ENCODE peak calls at places on chromosomes 16 and 17, in nine cellular contexts. One of them, this sample, is unnamed.

GRCh38 chr16:9709221-9709620 is 473.0 kb downstream of the GRIN2A start:
- DNase-seq in foreskin fibroblast: no peak
- DNase-seq in fibroblast of the aortic adventitia: no peak
- DNase-seq in activated B cell treated with CpG ODN at 0.5 μM for 24 hours: no peak
- DNase-seq in AG04449: no peak
- DNase-seq in dorsolateral prefrontal cortex: no peak
- DNase-seq in Caco-2: no peak
- DNase-seq in thoracic aorta: no peak
- DNase-seq in tibial artery: no peak
- DNase-seq in this sample: no peak

GRCh38 chr16:58755989-58756649 is 22.0 kb upstream of the GOT2 start:
- DNase-seq in foreskin fibroblast: peak; percentile 79
- DNase-seq in thoracic aorta: peak; percentile 19
- DNase-seq in AG04449: no peak
- DNase-seq in fibroblast of the aortic adventitia: peak; percentile 77
- DNase-seq in Caco-2: peak; percentile 81
- DNase-seq in dorsolateral prefrontal cortex: peak; percentile 80
- DNase-seq in tibial artery: peak; percentile 74
- DNase-seq in activated B cell treated with CpG ODN at 0.5 μM for 24 hours: peak; percentile 52
- DNase-seq in this sample: peak; percentile 44

GRCh38 chr17:81516439-81516838 is 3.8 kb upstream of the ACTG1 start:
- DNase-seq in tibial artery: no peak
- DNase-seq in foreskin fibroblast: no peak
- DNase-seq in Caco-2: no peak
- DNase-seq in AG04449: no peak
- DNase-seq in fibroblast of the aortic adventitia: no peak
- DNase-seq in thoracic aorta: no peak
- DNase-seq in dorsolateral prefrontal cortex: no peak
- DNase-seq in activated B cell treated with CpG ODN at 0.5 μM for 24 hours: no peak
- DNase-seq in this sample: no peak

GRCh38 chr17:17666111-17666714 is 15.0 kb upstream of the RAI1 start:
- DNase-seq in tibial artery: no peak
- DNase-seq in activated B cell treated with CpG ODN at 0.5 μM for 24 hours: no peak
- DNase-seq in thoracic aorta: no peak
- DNase-seq in AG04449: peak; percentile 29
- DNase-seq in Caco-2: no peak
- DNase-seq in fibroblast of the aortic adventitia: peak; percentile 62
- DNase-seq in foreskin fibroblast: peak; percentile 88
- DNase-seq in dorsolateral prefrontal cortex: no peak
- DNase-seq in this sample: no peak

GRCh38 chr17:65936013-65936412 is 255.9 kb downstream of the CEP112 start:
- DNase-seq in tibial artery: no peak
- DNase-seq in Caco-2: no peak
- DNase-seq in foreskin fibroblast: peak; percentile 63
- DNase-seq in dorsolateral prefrontal cortex: no peak
- DNase-seq in activated B cell treated with CpG ODN at 0.5 μM for 24 hours: no peak
- DNase-seq in AG04449: peak; percentile 9
- DNase-seq in thoracic aorta: no peak
- DNase-seq in fibroblast of the aortic adventitia: no peak
- DNase-seq in this sample: no peak

GRCh38 chr17:57035971-57036481 is 49.0 kb upstream of the AKAP1 start:
- DNase-seq in tibial artery: no peak
- DNase-seq in thoracic aorta: no peak
- DNase-seq in AG04449: no peak
- DNase-seq in activated B cell treated with CpG ODN at 0.5 μM for 24 hours: no peak
- DNase-seq in Caco-2: no peak
- DNase-seq in dorsolateral prefrontal cortex: no peak
- DNase-seq in foreskin fibroblast: no peak
- DNase-seq in fibroblast of the aortic adventitia: no peak
- DNase-seq in this sample: no peak

GRCh38 chr17:19327039-19327776 is 35.3 kb downstream of the B9D1 start:
- DNase-seq in tibial artery: peak; percentile 43
- DNase-seq in dorsolateral prefrontal cortex: no peak
- DNase-seq in thoracic aorta: no peak
- DNase-seq in AG04449: peak; percentile 37
- DNase-seq in Caco-2: no peak
- DNase-seq in fibroblast of the aortic adventitia: peak; percentile 86
- DNase-seq in foreskin fibroblast: peak; percentile 81
- DNase-seq in activated B cell treated with CpG ODN at 0.5 μM for 24 hours: no peak
- DNase-seq in this sample: no peak

GRCh38 chr16:69830534-69831211 is 68.5 kb downstream of the WWP2 start:
- DNase-seq in tibial artery: no peak
- DNase-seq in activated B cell treated with CpG ODN at 0.5 μM for 24 hours: no peak
- DNase-seq in Caco-2: peak; percentile 63
- DNase-seq in dorsolateral prefrontal cortex: no peak
- DNase-seq in fibroblast of the aortic adventitia: no peak
- DNase-seq in AG04449: no peak
- DNase-seq in foreskin fibroblast: peak; percentile 11
- DNase-seq in thoracic aorta: no peak
- DNase-seq in this sample: no peak

GRCh38 chr17:48100591-48101011 is 677 bp downstream of the CBX1 start:
- DNase-seq in tibial artery: peak; percentile 76
- DNase-seq in fibroblast of the aortic adventitia: peak; percentile 61
- DNase-seq in Caco-2: peak; percentile 91
- DNase-seq in dorsolateral prefrontal cortex: peak; percentile 45
- DNase-seq in AG04449: no peak
- DNase-seq in thoracic aorta: no peak
- DNase-seq in activated B cell treated with CpG ODN at 0.5 μM for 24 hours: no peak
- DNase-seq in foreskin fibroblast: peak; percentile 80
- DNase-seq in this sample: no peak

GRCh38 chr17:78541488-78542237 is 35.5 kb downstream of the DNAH17 start:
- DNase-seq in foreskin fibroblast: no peak
- DNase-seq in fibroblast of the aortic adventitia: no peak
- DNase-seq in AG04449: no peak
- DNase-seq in Caco-2: no peak
- DNase-seq in tibial artery: no peak
- DNase-seq in thoracic aorta: no peak
- DNase-seq in activated B cell treated with CpG ODN at 0.5 μM for 24 hours: no peak
- DNase-seq in dorsolateral prefrontal cortex: no peak
- DNase-seq in this sample: no peak

GRCh38 chr17:45923511-45924268 is 29.3 kb downstream of the MAPT start:
- DNase-seq in thoracic aorta: no peak
- DNase-seq in dorsolateral prefrontal cortex: no peak
- DNase-seq in Caco-2: no peak
- DNase-seq in AG04449: no peak
- DNase-seq in fibroblast of the aortic adventitia: peak; percentile 38
- DNase-seq in tibial artery: no peak
- DNase-seq in foreskin fibroblast: peak; percentile 65
- DNase-seq in activated B cell treated with CpG ODN at 0.5 μM for 24 hours: no peak
- DNase-seq in this sample: no peak

GRCh38 chr17:50258647-50259483 is 15.4 kb upstream of the TMEM92 start:
- DNase-seq in activated B cell treated with CpG ODN at 0.5 μM for 24 hours: no peak
- DNase-seq in fibroblast of the aortic adventitia: peak; percentile 74
- DNase-seq in dorsolateral prefrontal cortex: no peak
- DNase-seq in AG04449: no peak
- DNase-seq in foreskin fibroblast: peak; percentile 88
- DNase-seq in thoracic aorta: no peak
- DNase-seq in Caco-2: peak; percentile 38
- DNase-seq in tibial artery: peak; percentile 68
- DNase-seq in this sample: no peak

GRCh38 chr16:31700200-31700529 is 172.5 kb downstream of the AHSP start:
- DNase-seq in activated B cell treated with CpG ODN at 0.5 μM for 24 hours: no peak
- DNase-seq in thoracic aorta: no peak
- DNase-seq in tibial artery: no peak
- DNase-seq in foreskin fibroblast: no peak
- DNase-seq in dorsolateral prefrontal cortex: no peak
- DNase-seq in Caco-2: no peak
- DNase-seq in fibroblast of the aortic adventitia: no peak
- DNase-seq in AG04449: no peak
- DNase-seq in this sample: peak; percentile 62

GRCh38 chr16:13923703-13924298 is 3.8 kb downstream of the ERCC4 start:
- DNase-seq in fibroblast of the aortic adventitia: peak; percentile 83
- DNase-seq in tibial artery: no peak
- DNase-seq in activated B cell treated with CpG ODN at 0.5 μM for 24 hours: no peak
- DNase-seq in dorsolateral prefrontal cortex: no peak
- DNase-seq in AG04449: no peak
- DNase-seq in thoracic aorta: no peak
- DNase-seq in Caco-2: no peak
- DNase-seq in foreskin fibroblast: peak; percentile 67
- DNase-seq in this sample: no peak

GRCh38 chr16:11613381-11614303 is 26.9 kb upstream of the LITAF start:
- DNase-seq in thoracic aorta: no peak
- DNase-seq in fibroblast of the aortic adventitia: no peak
- DNase-seq in tibial artery: peak; percentile 84
- DNase-seq in dorsolateral prefrontal cortex: no peak
- DNase-seq in Caco-2: no peak
- DNase-seq in activated B cell treated with CpG ODN at 0.5 μM for 24 hours: no peak
- DNase-seq in foreskin fibroblast: no peak
- DNase-seq in AG04449: no peak
- DNase-seq in this sample: peak; percentile 36

GRCh38 chr17:37259030-37259735 is 116.6 kb upstream of the C17orf78 start:
- DNase-seq in fibroblast of the aortic adventitia: peak; percentile 42
- DNase-seq in tibial artery: no peak
- DNase-seq in foreskin fibroblast: peak; percentile 36
- DNase-seq in AG04449: no peak
- DNase-seq in Caco-2: no peak
- DNase-seq in activated B cell treated with CpG ODN at 0.5 μM for 24 hours: no peak
- DNase-seq in thoracic aorta: no peak
- DNase-seq in dorsolateral prefrontal cortex: no peak
- DNase-seq in this sample: no peak

GRCh38 chr16:72996291-72997062 is 51.5 kb downstream of the ZFHX3 start:
- DNase-seq in dorsolateral prefrontal cortex: no peak
- DNase-seq in AG04449: no peak
- DNase-seq in tibial artery: peak; percentile 56
- DNase-seq in fibroblast of the aortic adventitia: no peak
- DNase-seq in activated B cell treated with CpG ODN at 0.5 μM for 24 hours: no peak
- DNase-seq in thoracic aorta: no peak
- DNase-seq in Caco-2: peak; percentile 93
- DNase-seq in foreskin fibroblast: no peak
- DNase-seq in this sample: no peak

GRCh38 chr17:28878158-28878910 is 19.2 kb downstream of the FLOT2 start:
- DNase-seq in tibial artery: no peak
- DNase-seq in dorsolateral prefrontal cortex: no peak
- DNase-seq in AG04449: no peak
- DNase-seq in fibroblast of the aortic adventitia: no peak
- DNase-seq in Caco-2: no peak
- DNase-seq in thoracic aorta: no peak
- DNase-seq in activated B cell treated with CpG ODN at 0.5 μM for 24 hours: no peak
- DNase-seq in foreskin fibroblast: peak; percentile 45
- DNase-seq in this sample: no peak

GRCh38 chr16:56993204-56993603 is 3.8 kb downstream of the NLRC5 start:
- DNase-seq in activated B cell treated with CpG ODN at 0.5 μM for 24 hours: no peak
- DNase-seq in fibroblast of the aortic adventitia: peak; percentile 26
- DNase-seq in foreskin fibroblast: peak; percentile 28
- DNase-seq in thoracic aorta: no peak
- DNase-seq in dorsolateral prefrontal cortex: no peak
- DNase-seq in tibial artery: no peak
- DNase-seq in Caco-2: no peak
- DNase-seq in AG04449: no peak
- DNase-seq in this sample: no peak

DNA sequence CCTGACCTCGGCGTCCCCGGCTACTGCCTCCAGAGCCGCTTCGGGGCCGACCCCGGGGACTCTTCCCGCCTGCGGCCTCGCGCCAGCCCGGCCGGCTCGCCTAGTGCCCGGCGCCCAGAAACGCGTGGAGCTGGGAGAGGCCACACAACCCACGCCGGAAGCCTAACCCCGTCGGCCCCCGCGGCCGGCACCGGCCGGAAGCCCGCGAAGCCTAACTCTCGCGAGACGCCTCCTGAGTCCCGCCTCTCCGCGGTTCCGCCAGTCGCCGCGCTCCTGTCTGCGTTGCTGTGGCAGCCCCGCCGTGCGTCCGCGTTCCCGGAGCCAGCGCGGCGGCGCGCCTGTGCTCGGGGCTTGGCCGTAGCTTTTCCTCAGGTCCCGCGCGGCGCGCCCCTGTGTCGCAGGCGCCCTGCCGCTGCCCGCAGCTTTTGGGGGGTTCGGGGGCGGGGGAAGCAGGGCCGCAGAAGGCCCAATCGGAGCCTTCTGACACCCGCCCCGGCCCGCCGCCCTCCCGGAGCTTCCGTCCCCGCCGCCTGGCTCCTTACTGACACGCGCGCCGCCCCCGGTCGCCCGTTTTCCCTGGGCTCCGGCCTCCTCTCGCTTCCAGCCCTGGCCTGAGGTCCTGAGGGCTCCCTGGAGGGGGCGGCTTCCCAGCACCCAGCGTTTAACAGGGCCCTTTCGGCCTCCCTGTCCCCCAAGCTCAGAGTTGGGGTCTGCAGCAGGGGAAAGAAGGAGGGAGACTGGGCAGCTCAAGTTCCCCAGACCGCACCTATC is 21.7 kb downstream of the NPTX1 start:
- DNase-seq in AG04449: peak; percentile 63
- DNase-seq in thoracic aorta: peak; percentile 73
- DNase-seq in foreskin fibroblast: peak; percentile 99
- DNase-seq in tibial artery: peak; percentile 98
- DNase-seq in activated B cell treated with CpG ODN at 0.5 μM for 24 hours: peak; percentile 95
- DNase-seq in dorsolateral prefrontal cortex: peak; percentile 98
- DNase-seq in fibroblast of the aortic adventitia: peak; percentile 95
- DNase-seq in Caco-2: peak; percentile 96
- DNase-seq in this sample: peak; percentile 88
- TF ChIP-seq CTCF in AG04449: no peak
- TF ChIP-seq CTCF in thoracic aorta: no peak
- TF ChIP-seq CTCF in foreskin fibroblast: no peak
- TF ChIP-seq CTCF in tibial artery: no peak
- TF ChIP-seq CTCF in activated B cell treated with CpG ODN at 0.5 μM for 24 hours: no peak
- TF ChIP-seq CTCF in dorsolateral prefrontal cortex: no peak
- TF ChIP-seq CTCF in fibroblast of the aortic adventitia: no peak
- TF ChIP-seq CTCF in Caco-2: no peak
- TF ChIP-seq CTCF in this sample: no peak

DNA sequence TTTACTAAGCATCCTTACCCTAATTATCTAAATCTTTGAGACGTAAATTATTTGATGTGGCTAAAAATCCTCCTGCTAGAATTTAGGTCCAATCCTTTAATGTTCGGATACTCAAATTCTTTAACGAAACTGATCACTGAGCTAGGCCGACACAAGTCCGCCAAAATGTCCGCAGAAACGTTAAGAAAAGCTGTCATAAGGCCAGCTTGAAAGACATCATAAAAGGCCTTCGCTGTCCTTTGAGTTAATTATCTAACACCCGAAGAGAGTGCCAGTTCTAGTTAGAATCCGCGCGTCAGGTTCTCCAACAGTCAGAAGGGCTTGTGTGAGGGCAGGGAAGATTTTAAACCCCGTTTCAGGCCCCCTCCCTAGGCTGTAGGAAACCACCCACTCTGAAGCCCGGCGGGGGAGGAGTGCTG is 792 bp upstream of the CLTC start:
- DNase-seq in activated B cell treated with CpG ODN at 0.5 μM for 24 hours: no peak
- DNase-seq in fibroblast of the aortic adventitia: no peak
- DNase-seq in Caco-2: peak; percentile 91
- DNase-seq in foreskin fibroblast: no peak
- DNase-seq in AG04449: no peak
- DNase-seq in thoracic aorta: peak; percentile 80
- DNase-seq in dorsolateral prefrontal cortex: no peak
- DNase-seq in tibial artery: no peak
- DNase-seq in this sample: no peak
- TF ChIP-seq CTCF in activated B cell treated with CpG ODN at 0.5 μM for 24 hours: no peak
- TF ChIP-seq CTCF in fibroblast of the aortic adventitia: no peak
- TF ChIP-seq CTCF in Caco-2: no peak
- TF ChIP-seq CTCF in foreskin fibroblast: no peak
- TF ChIP-seq CTCF in AG04449: no peak
- TF ChIP-seq CTCF in thoracic aorta: no peak
- TF ChIP-seq CTCF in dorsolateral prefrontal cortex: no peak
- TF ChIP-seq CTCF in tibial artery: no peak
- TF ChIP-seq CTCF in this sample: no peak

GRCh38 chr16:3305109-3306068 is at the start of the genes TIGD7 and ZNF75A:
- DNase-seq in activated B cell treated with CpG ODN at 0.5 μM for 24 hours: peak; percentile 83
- DNase-seq in tibial artery: peak; percentile 87
- DNase-seq in Caco-2: peak; percentile 86
- DNase-seq in thoracic aorta: peak; percentile 42
- DNase-seq in foreskin fibroblast: peak; percentile 97
- DNase-seq in fibroblast of the aortic adventitia: peak; percentile 86
- DNase-seq in AG04449: peak; percentile 45
- DNase-seq in dorsolateral prefrontal cortex: peak; percentile 95
- DNase-seq in this sample: peak; percentile 75
- TF ChIP-seq CTCF in activated B cell treated with CpG ODN at 0.5 μM for 24 hours: no peak
- TF ChIP-seq CTCF in tibial artery: peak; percentile 21
- TF ChIP-seq CTCF in Caco-2: no peak
- TF ChIP-seq CTCF in thoracic aorta: peak; percentile 30
- TF ChIP-seq CTCF in foreskin fibroblast: no peak
- TF ChIP-seq CTCF in fibroblast of the aortic adventitia: no peak
- TF ChIP-seq CTCF in AG04449: peak; percentile 8
- TF ChIP-seq CTCF in dorsolateral prefrontal cortex: peak; percentile 17
- TF ChIP-seq CTCF in this sample: no peak

GRCh38 chr16:894841-895240 is 75.9 kb downstream of the LMF1 start:
- DNase-seq in activated B cell treated with CpG ODN at 0.5 μM for 24 hours: no peak
- DNase-seq in tibial artery: no peak
- DNase-seq in Caco-2: no peak
- DNase-seq in dorsolateral prefrontal cortex: no peak
- DNase-seq in thoracic aorta: no peak
- DNase-seq in fibroblast of the aortic adventitia: no peak
- DNase-seq in foreskin fibroblast: no peak
- DNase-seq in AG04449: no peak
- DNase-seq in this sample: no peak
- TF ChIP-seq CTCF in activated B cell treated with CpG ODN at 0.5 μM for 24 hours: no peak
- TF ChIP-seq CTCF in tibial artery: no peak
- TF ChIP-seq CTCF in Caco-2: no peak
- TF ChIP-seq CTCF in dorsolateral prefrontal cortex: no peak
- TF ChIP-seq CTCF in thoracic aorta: no peak
- TF ChIP-seq CTCF in fibroblast of the aortic adventitia: no peak
- TF ChIP-seq CTCF in foreskin fibroblast: no peak
- TF ChIP-seq CTCF in AG04449: no peak
- TF ChIP-seq CTCF in this sample: no peak